ENCODE peak calls at places on chromosomes 4 and X, in eight cellular contexts. One of them, this sample, is unnamed.

GRCh38 chrX:83004012-83004411 is 504.1 kb upstream of the POU3F4 start:
- DNase-seq in mesenchymal stem cell: no peak
- DNase-seq in adipocyte: no peak
- DNase-seq in MV-4-11: no peak
- DNase-seq in right atrium auricular region: no peak
- DNase-seq in naive thymus-derived CD8-positive, alpha-beta T cell: no peak
- DNase-seq in activated CD4-positive, alpha-beta T cell treated with anti-CD3 and anti-CD28 coated beads for 48 hours: no peak
- DNase-seq in cardiac muscle cell: no peak
- DNase-seq in this sample: no peak

GRCh38 chrX:69124108-69124507 is 41.1 kb downstream of the PJA1 start:
- DNase-seq in activated CD4-positive, alpha-beta T cell treated with anti-CD3 and anti-CD28 coated beads for 48 hours: no peak
- DNase-seq in mesenchymal stem cell: peak
- DNase-seq in adipocyte: peak
- DNase-seq in MV-4-11: no peak
- DNase-seq in right atrium auricular region: no peak
- DNase-seq in naive thymus-derived CD8-positive, alpha-beta T cell: no peak
- DNase-seq in cardiac muscle cell: no peak
- DNase-seq in this sample: no peak

GRCh38 chrX:27254663-27255062 is 208.5 kb downstream of the PPP4R3C start:
- DNase-seq in mesenchymal stem cell: no peak
- DNase-seq in right atrium auricular region: no peak
- DNase-seq in MV-4-11: peak
- DNase-seq in cardiac muscle cell: no peak
- DNase-seq in adipocyte: no peak
- DNase-seq in activated CD4-positive, alpha-beta T cell treated with anti-CD3 and anti-CD28 coated beads for 48 hours: no peak
- DNase-seq in naive thymus-derived CD8-positive, alpha-beta T cell: no peak
- DNase-seq in this sample: no peak

GRCh38 chr4:150533673-150534072 is 48.3 kb upstream of the MAB21L2 start:
- DNase-seq in naive thymus-derived CD8-positive, alpha-beta T cell: no peak
- DNase-seq in cardiac muscle cell: no peak
- DNase-seq in MV-4-11: no peak
- DNase-seq in adipocyte: no peak
- DNase-seq in activated CD4-positive, alpha-beta T cell treated with anti-CD3 and anti-CD28 coated beads for 48 hours: no peak
- DNase-seq in right atrium auricular region: no peak
- DNase-seq in mesenchymal stem cell: no peak
- DNase-seq in this sample: no peak

GRCh38 chrX:5708209-5708608 is 520.5 kb downstream of the NLGN4X start:
- DNase-seq in mesenchymal stem cell: peak
- DNase-seq in adipocyte: no peak
- DNase-seq in naive thymus-derived CD8-positive, alpha-beta T cell: no peak
- DNase-seq in right atrium auricular region: no peak
- DNase-seq in MV-4-11: no peak
- DNase-seq in activated CD4-positive, alpha-beta T cell treated with anti-CD3 and anti-CD28 coated beads for 48 hours: no peak
- DNase-seq in cardiac muscle cell: no peak
- DNase-seq in this sample: no peak

GRCh38 chr4:1872918-1873269 is 1.7 kb downstream of the NSD2 start:
- DNase-seq in naive thymus-derived CD8-positive, alpha-beta T cell: no peak
- DNase-seq in right atrium auricular region: no peak
- DNase-seq in cardiac muscle cell: no peak
- DNase-seq in MV-4-11: peak
- DNase-seq in mesenchymal stem cell: peak
- DNase-seq in activated CD4-positive, alpha-beta T cell treated with anti-CD3 and anti-CD28 coated beads for 48 hours: peak
- DNase-seq in adipocyte: peak
- DNase-seq in this sample: no peak

GRCh38 chr4:42150653-42151567 is 1.5 kb downstream of the BEND4 start:
- DNase-seq in adipocyte: peak
- DNase-seq in naive thymus-derived CD8-positive, alpha-beta T cell: peak
- DNase-seq in MV-4-11: peak
- DNase-seq in right atrium auricular region: no peak
- DNase-seq in cardiac muscle cell: peak
- DNase-seq in activated CD4-positive, alpha-beta T cell treated with anti-CD3 and anti-CD28 coated beads for 48 hours: no peak
- DNase-seq in mesenchymal stem cell: peak
- DNase-seq in this sample: no peak

GRCh38 chr4:141580523-141580922 is 55.9 kb upstream of the IL15 start:
- DNase-seq in activated CD4-positive, alpha-beta T cell treated with anti-CD3 and anti-CD28 coated beads for 48 hours: no peak
- DNase-seq in adipocyte: no peak
- DNase-seq in mesenchymal stem cell: peak
- DNase-seq in naive thymus-derived CD8-positive, alpha-beta T cell: no peak
- DNase-seq in right atrium auricular region: no peak
- DNase-seq in MV-4-11: no peak
- DNase-seq in cardiac muscle cell: no peak
- DNase-seq in this sample: no peak

GRCh38 chr4:101071241-101071640 is 276.1 kb downstream of the PPP3CA start:
- DNase-seq in right atrium auricular region: no peak
- DNase-seq in mesenchymal stem cell: no peak
- DNase-seq in cardiac muscle cell: no peak
- DNase-seq in MV-4-11: no peak
- DNase-seq in activated CD4-positive, alpha-beta T cell treated with anti-CD3 and anti-CD28 coated beads for 48 hours: no peak
- DNase-seq in adipocyte: no peak
- DNase-seq in naive thymus-derived CD8-positive, alpha-beta T cell: no peak
- DNase-seq in this sample: no peak

GRCh38 chrX:121231566-121232358 is 184.4 kb downstream of the GLUD2 start:
- DNase-seq in adipocyte: no peak
- DNase-seq in MV-4-11: no peak
- DNase-seq in right atrium auricular region: no peak
- DNase-seq in cardiac muscle cell: no peak
- DNase-seq in mesenchymal stem cell: peak
- DNase-seq in activated CD4-positive, alpha-beta T cell treated with anti-CD3 and anti-CD28 coated beads for 48 hours: no peak
- DNase-seq in naive thymus-derived CD8-positive, alpha-beta T cell: no peak
- DNase-seq in this sample: no peak

GRCh38 chrX:48751343-48751742 is 10.2 kb upstream of the GLOD5 start:
- DNase-seq in cardiac muscle cell: no peak
- DNase-seq in activated CD4-positive, alpha-beta T cell treated with anti-CD3 and anti-CD28 coated beads for 48 hours: peak
- DNase-seq in adipocyte: no peak
- DNase-seq in right atrium auricular region: no peak
- DNase-seq in naive thymus-derived CD8-positive, alpha-beta T cell: no peak
- DNase-seq in mesenchymal stem cell: no peak
- DNase-seq in MV-4-11: peak
- DNase-seq in this sample: no peak

GRCh38 chr4:164753873-164754488 is at the start of gene SMIM31:
- DNase-seq in mesenchymal stem cell: no peak
- DNase-seq in cardiac muscle cell: no peak
- DNase-seq in naive thymus-derived CD8-positive, alpha-beta T cell: no peak
- DNase-seq in activated CD4-positive, alpha-beta T cell treated with anti-CD3 and anti-CD28 coated beads for 48 hours: no peak
- DNase-seq in adipocyte: no peak
- DNase-seq in right atrium auricular region: no peak
- DNase-seq in MV-4-11: no peak
- DNase-seq in this sample: no peak

GRCh38 chr4:7753271-7753670 is 186.4 kb downstream of the AFAP1 start:
- DNase-seq in right atrium auricular region: no peak
- DNase-seq in adipocyte: no peak
- DNase-seq in MV-4-11: no peak
- DNase-seq in mesenchymal stem cell: no peak
- DNase-seq in cardiac muscle cell: no peak
- DNase-seq in naive thymus-derived CD8-positive, alpha-beta T cell: no peak
- DNase-seq in activated CD4-positive, alpha-beta T cell treated with anti-CD3 and anti-CD28 coated beads for 48 hours: no peak
- DNase-seq in this sample: peak

GRCh38 chr4:95091272-95091671 is 333.5 kb downstream of the BMPR1B start:
- DNase-seq in adipocyte: peak
- DNase-seq in mesenchymal stem cell: no peak
- DNase-seq in MV-4-11: no peak
- DNase-seq in activated CD4-positive, alpha-beta T cell treated with anti-CD3 and anti-CD28 coated beads for 48 hours: no peak
- DNase-seq in right atrium auricular region: no peak
- DNase-seq in naive thymus-derived CD8-positive, alpha-beta T cell: no peak
- DNase-seq in cardiac muscle cell: no peak
- DNase-seq in this sample: no peak

GRCh38 chr4:83606898-83607297 is 71.0 kb downstream of the GPAT3 start:
- DNase-seq in adipocyte: no peak
- DNase-seq in right atrium auricular region: no peak
- DNase-seq in MV-4-11: no peak
- DNase-seq in naive thymus-derived CD8-positive, alpha-beta T cell: no peak
- DNase-seq in cardiac muscle cell: no peak
- DNase-seq in mesenchymal stem cell: no peak
- DNase-seq in activated CD4-positive, alpha-beta T cell treated with anti-CD3 and anti-CD28 coated beads for 48 hours: no peak
- DNase-seq in this sample: no peak

GRCh38 chr4:40881851-40882250 is 132.1 kb downstream of the NSUN7 start:
- DNase-seq in cardiac muscle cell: no peak
- DNase-seq in activated CD4-positive, alpha-beta T cell treated with anti-CD3 and anti-CD28 coated beads for 48 hours: no peak
- DNase-seq in MV-4-11: no peak
- DNase-seq in adipocyte: no peak
- DNase-seq in mesenchymal stem cell: no peak
- DNase-seq in right atrium auricular region: no peak
- DNase-seq in naive thymus-derived CD8-positive, alpha-beta T cell: no peak
- DNase-seq in this sample: no peak

GRCh38 chr4:162853788-162854187 is 312.9 kb downstream of the NAF1 start:
- DNase-seq in right atrium auricular region: no peak
- DNase-seq in mesenchymal stem cell: no peak
- DNase-seq in MV-4-11: no peak
- DNase-seq in adipocyte: no peak
- DNase-seq in activated CD4-positive, alpha-beta T cell treated with anti-CD3 and anti-CD28 coated beads for 48 hours: no peak
- DNase-seq in cardiac muscle cell: no peak
- DNase-seq in naive thymus-derived CD8-positive, alpha-beta T cell: no peak
- DNase-seq in this sample: no peak

This sample was measured in RWPE1.